ENCODE peak calls at places on chromosomes 6 and 20, in five cellular contexts. H, A, T, Y and S are unnamed samples.
A peak's percentile ranks its signal among the peaks of the same experiment; 100 is the strongest.

GRCh38 chr6:166423781-166424180 is 41.0 kb upstream of the MPC1 start:
- DNase-seq in T (no peak), Y (no peak), H (no peak), A (no peak), S (no peak)

GRCh38 chr6:119493980-119494379 is 144.4 kb upstream of the MAN1A1 start:
- DNase-seq in A (no peak), Y (no peak), H (peak; percentile 31), T (no peak), S (no peak)

GRCh38 chr20:10715035-10715434 is 41.2 kb upstream of the JAG1 start:
- DNase-seq in A (no peak), Y (no peak), H (no peak), T (no peak), S (no peak)

GRCh38 chr6:84568971-84569370 is 195.4 kb downstream of the TBX18 start:
- DNase-seq in A (no peak), Y (no peak), H (peak; percentile 7), T (no peak), S (no peak)

GRCh38 chr20:24795444-24795843 is 153.6 kb upstream of the CST7 start:
- DNase-seq in T (no peak), A (no peak), H (peak; percentile 21), Y (no peak), S (no peak)

GRCh38 chr20:61764471-61765020 is 301.1 kb downstream of the TAF4 start:
- DNase-seq in Y (no peak), T (no peak), A (no peak), H (no peak), S (no peak)

GRCh38 chr6:34055223-34055933 is 90.5 kb downstream of the GRM4 start:
- DNase-seq in Y (peak; percentile 58), A (peak; percentile 44), T (peak; percentile 32), H (peak; percentile 57), S (peak; percentile 80)

GRCh38 chr6:106421491-106421890 is 61.0 kb downstream of the CRYBG1 start:
- DNase-seq in T (no peak), A (no peak), Y (no peak), H (peak; percentile 21), S (no peak)

GRCh38 chr6:44787254-44787844 is 399.8 kb downstream of the CDC5L start:
- DNase-seq in Y (no peak), T (no peak), H (no peak), A (no peak), S (no peak)

GRCh38 chr20:62774076-62774714 is 22.1 kb upstream of the MRGBP start:
- DNase-seq in H (no peak), A (no peak), Y (no peak), T (no peak), S (no peak)

GRCh38 chr6:143741480-143741879 is 63.7 kb downstream of the PHACTR2 start:
- DNase-seq in Y (no peak), A (no peak), H (no peak), T (no peak), S (no peak)

GRCh38 chr6:83827050-83827449 is 26.1 kb upstream of the RIPPLY2 start:
- DNase-seq in A (no peak), H (peak; percentile 22), Y (no peak), T (no peak), S (no peak)

GRCh38 chr20:3781153-3781910 is at the start of gene SPEF1:
- DNase-seq in T (peak; percentile 70), Y (peak; percentile 86), A (no peak), H (peak; percentile 92), S (no peak)